ENCODE peak calls at places on chromosome 11, in ten cellular contexts. N, X, H, S, I, K, Y, O, L and P are unnamed samples.
A peak's percentile ranks its signal among the peaks of the same experiment; 100 is the strongest.

GRCh38 chr11:118996926-118997626 is 862 bp upstream of the CENATAC start:
- DNase-seq in N (no peak), X (no peak), H (peak; percentile 18), S (no peak), I (no peak), K (no peak), Y (no peak), O (no peak), L (no peak), P (peak; percentile 32)

GRCh38 chr11:16276251-16276650 is 80.1 kb downstream of the SOX6 start:
- DNase-seq in N (no peak), X (no peak), H (no peak), S (no peak), I (no peak), K (no peak), Y (no peak), O (no peak), L (no peak), P (no peak)

GRCh38 chr11:117817213-117818035 is 7.1 kb downstream of the FXYD2 start:
- DNase-seq in N (peak; percentile 60), X (peak; percentile 73), H (peak; percentile 89), S (peak; percentile 94), I (peak; percentile 66), K (peak; percentile 97), Y (peak; percentile 70), O (peak; percentile 73), L (peak; percentile 70), P (peak; percentile 84)

GRCh38 chr11:79466411-79466810 is 25.6 kb upstream of the TENM4 start:
- DNase-seq in N (no peak), X (no peak), H (no peak), S (no peak), I (peak; percentile 23), K (no peak), Y (peak; percentile 19), O (no peak), L (no peak), P (no peak)

GRCh38 chr11:44573333-44573732 is 7.9 kb downstream of the CD82 start:
- DNase-seq in N (no peak), X (no peak), H (no peak), S (no peak), I (no peak), K (no peak), Y (no peak), O (no peak), L (no peak), P (no peak)

GRCh38 chr11:31802609-31802989 is 8.5 kb downstream of the PAX6 start:
- DNase-seq in N (no peak), X (no peak), H (peak; percentile 71), S (peak; percentile 57), I (no peak), K (peak; percentile 8), Y (no peak), O (no peak), L (no peak), P (no peak)

GRCh38 chr11:48307760-48308386 is 1.9 kb downstream of the OR4S1 start:
- DNase-seq in N (no peak), X (peak; percentile 41), H (peak; percentile 39), S (peak; percentile 71), I (peak; percentile 43), K (peak; percentile 48), Y (peak; percentile 34), O (peak; percentile 37), L (peak; percentile 47), P (peak; percentile 51)

GRCh38 chr11:68968306-68969255 is 12.2 kb downstream of the MRGPRD start:
- DNase-seq in N (no peak), X (no peak), H (no peak), S (peak; percentile 27), I (no peak), K (no peak), Y (no peak), O (no peak), L (no peak), P (no peak)

GRCh38 chr11:126122863-126123262 is 60.2 kb upstream of the CDON start:
- DNase-seq in N (no peak), X (no peak), H (no peak), S (no peak), I (no peak), K (no peak), Y (no peak), O (no peak), L (no peak), P (no peak)

GRCh38 chr11:76408171-76408965 is 27.2 kb downstream of the GVQW3 start:
- DNase-seq in N (no peak), X (no peak), H (no peak), S (no peak), I (no peak), K (no peak), Y (no peak), O (no peak), L (no peak), P (peak; percentile 82)

GRCh38 chr11:45655831-45656230 is 9.6 kb downstream of the CHST1 start:
- DNase-seq in N (no peak), X (no peak), H (no peak), S (no peak), I (no peak), K (no peak), Y (no peak), O (no peak), L (no peak), P (no peak)

GRCh38 chr11:24593332-24593731 is 96.5 kb downstream of the LUZP2 start:
- DNase-seq in N (no peak), X (no peak), H (no peak), S (no peak), I (no peak), K (no peak), Y (no peak), O (no peak), L (no peak), P (no peak)

GRCh38 chr11:114257621-114258558 is 38.3 kb upstream of the NNMT start:
- DNase-seq in N (no peak), X (no peak), H (peak; percentile 95), S (no peak), I (no peak), K (peak; percentile 80), Y (peak; percentile 66), O (no peak), L (no peak), P (no peak)

GRCh38 chr11:118634435-118635236 is 27.2 kb downstream of the PHLDB1 start:
- DNase-seq in N (no peak), X (no peak), H (peak; percentile 91), S (peak; percentile 93), I (no peak), K (no peak), Y (peak; percentile 59), O (peak; percentile 84), L (no peak), P (peak; percentile 80)

GRCh38 chr11:31720225-31720624 is 90.9 kb downstream of the PAX6 start:
- DNase-seq in N (no peak), X (no peak), H (no peak), S (no peak), I (no peak), K (no peak), Y (no peak), O (no peak), L (no peak), P (no peak)

GRCh38 chr11:116853461-116854073 is 16.1 kb upstream of the APOA1 start:
- DNase-seq in N (no peak), X (peak; percentile 45), H (no peak), S (no peak), I (peak; percentile 94), K (no peak), Y (peak; percentile 96), O (no peak), L (peak; percentile 54), P (no peak)

GRCh38 chr11:27281740-27282139 is 81.3 kb downstream of the CCDC34 start:
- DNase-seq in N (no peak), X (no peak), H (no peak), S (no peak), I (peak; percentile 77), K (no peak), Y (no peak), O (no peak), L (no peak), P (no peak)

GRCh38 chr11:121129362-121130340 is 28.6 kb downstream of the TECTA start:
- DNase-seq in N (no peak), X (no peak), H (no peak), S (no peak), I (no peak), K (no peak), Y (no peak), O (no peak), L (no peak), P (no peak)

GRCh38 chr11:123797065-123797940 is 8.8 kb downstream of the OR6M1 start:
- DNase-seq in N (no peak), X (no peak), H (no peak), S (no peak), I (no peak), K (no peak), Y (no peak), O (no peak), L (no peak), P (no peak)

GRCh38 chr11:33652930-33653329 is 47.7 kb downstream of the C11orf91 start:
- DNase-seq in N (no peak), X (no peak), H (no peak), S (no peak), I (no peak), K (no peak), Y (no peak), O (no peak), L (no peak), P (no peak)

GRCh38 chr11:58465690-58466089 is 23.7 kb upstream of the OR5B12 start:
- DNase-seq in N (no peak), X (no peak), H (no peak), S (no peak), I (no peak), K (no peak), Y (no peak), O (no peak), L (no peak), P (no peak)

GRCh38 chr11:116224154-116224888 is 548.5 kb downstream of the BUD13 start:
- DNase-seq in N (no peak), X (no peak), H (peak; percentile 63), S (peak; percentile 68), I (no peak), K (peak; percentile 63), Y (peak; percentile 22), O (peak; percentile 44), L (no peak), P (peak; percentile 40)